ENCODE peak calls at places on chromosomes 6 and 20, in four cellular contexts. U, G, C and X are unnamed samples.

GRCh38 chr6:80528115-80528514 is 421.6 kb downstream of the BCKDHB start:
- DNase-seq in U (peak; percentile 20), C (no peak), G (no peak), X (no peak)

GRCh38 chr6:105981002-105981887 is 104.9 kb upstream of the PRDM1 start:
- DNase-seq in U (peak; percentile 34), C (no peak), G (peak; percentile 26), X (no peak)

GRCh38 chr6:139028242-139028657 is 295 bp upstream of the ABRACL start:
- DNase-seq in U (no peak), G (peak; percentile 72), C (no peak), X (no peak)

GRCh38 chr6:86916393-86916792 is 20.9 kb upstream of the HTR1E start:
- DNase-seq in U (no peak), C (no peak), G (no peak), X (no peak)

GRCh38 chr6:22877946-22878705 is 308.8 kb downstream of the HDGFL1 start:
- DNase-seq in U (peak; percentile 92), C (peak; percentile 99), G (no peak), X (no peak)

GRCh38 chr20:48208176-48208575 is 422.9 kb upstream of the SULF2 start:
- DNase-seq in C (no peak), G (no peak), U (no peak), X (no peak)

GRCh38 chr20:717817-718216 is 42.2 kb upstream of the SCRT2 start:
- DNase-seq in C (no peak), G (no peak), U (no peak), X (no peak)

GRCh38 chr6:109081026-109081425 is 13.6 kb downstream of the SESN1 start:
- DNase-seq in C (no peak), G (no peak), U (no peak), X (no peak)

GRCh38 chr20:43442310-43442880 is 15.3 kb upstream of the SRSF6 start:
- DNase-seq in G (no peak), U (peak; percentile 84), C (no peak), X (no peak)

GRCh38 chr20:62652051-62652893 is 10.0 kb downstream of the SLCO4A1 start:
- DNase-seq in U (peak; percentile 91), C (peak; percentile 89), G (peak; percentile 39), X (peak; percentile 63)

GRCh38 chr20:19427480-19427879 is 215.0 kb downstream of the SLC24A3 start:
- DNase-seq in U (peak; percentile 43), G (peak; percentile 43), C (no peak), X (no peak)

GRCh38 chr20:53127027-53127426 is 154.9 kb downstream of the TSHZ2 start:
- DNase-seq in G (no peak), C (no peak), U (no peak), X (no peak)

GRCh38 chr20:2135018-2135417 is 33.4 kb downstream of the STK35 start:
- DNase-seq in G (no peak), U (no peak), C (no peak), X (no peak)

GRCh38 chr6:75502884-75503283 is 9.3 kb upstream of the FILIP1 start:
- DNase-seq in G (no peak), U (no peak), C (no peak), X (no peak)

GRCh38 chr20:48644286-48644828 is 183.4 kb downstream of the PREX1 start:
- DNase-seq in G (no peak), C (no peak), U (no peak), X (no peak)

GRCh38 chr6:136723780-136724179 is 68.5 kb downstream of the MAP3K5 start:
- DNase-seq in C (no peak), U (no peak), G (no peak), X (no peak)

GRCh38 chr6:31403283-31403989 is at the start of gene MICA:
- DNase-seq in C (peak; percentile 80), G (peak; percentile 97), U (peak; percentile 96), X (peak; percentile 66)

GRCh38 chr20:36493801-36494114 is 47.6 kb upstream of the MYL9 start:
- DNase-seq in U (no peak), C (peak; percentile 91), G (peak; percentile 23), X (no peak)

GRCh38 chr6:104679971-104680370 is 179.7 kb downstream of the HACE1 start:
- DNase-seq in U (no peak), C (no peak), G (no peak), X (no peak)

GRCh38 chr6:53984163-53984562 is 127.1 kb upstream of the MLIP start:
- DNase-seq in C (peak; percentile 98), U (no peak), G (no peak), X (peak; percentile 60)

GRCh38 chr20:5364136-5364821 is 47.5 kb upstream of the PROKR2 start:
- DNase-seq in U (peak; percentile 43), G (no peak), C (no peak), X (peak; percentile 26)
- H3K4me2 ChIP-seq in U (no peak overlapping the region), G (no peak overlapping the region), C (no peak overlapping the region), X (peak overlapping the region; percentile 54)

DNA sequence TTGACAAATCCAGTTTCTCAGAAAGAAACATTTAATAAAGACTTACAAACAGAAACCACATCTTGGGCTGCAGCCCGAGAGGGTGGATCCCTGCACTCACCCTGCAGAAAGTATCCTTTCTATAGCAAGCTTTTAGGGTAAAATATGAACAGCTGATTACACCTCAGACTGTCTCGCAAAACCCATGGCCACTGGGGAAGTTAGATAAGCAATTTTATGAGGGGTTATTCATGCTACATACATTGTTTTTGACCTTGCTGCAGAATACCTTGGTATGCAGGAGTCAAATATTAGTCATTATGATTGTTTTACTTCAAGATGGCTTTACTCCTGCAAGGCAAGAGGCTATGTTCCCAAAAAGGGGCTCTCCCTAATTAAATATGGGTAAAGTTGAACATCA is 126.9 kb downstream of the OR2B2 start:
- DNase-seq in U (no peak), G (no peak), C (no peak), X (no peak)
- H3K4me2 ChIP-seq in U (no peak overlapping the region), G (no peak overlapping the region), C (no peak overlapping the region), X (no peak overlapping the region)

GRCh38 chr20:22394583-22394982 is 189.8 kb downstream of the FOXA2 start:
- DNase-seq in C (no peak), G (no peak), U (no peak), X (no peak)
- H3K4me2 ChIP-seq in C (no peak overlapping the region), G (no peak overlapping the region), U (no peak overlapping the region), X (no peak overlapping the region)

GRCh38 chr20:24423794-24424307 is 45.6 kb upstream of the SYNDIG1 start:
- DNase-seq in U (no peak), C (no peak), G (no peak), X (no peak)

GRCh38 chr20:24422361-24422760 is 47.1 kb upstream of the SYNDIG1 start:
- DNase-seq in U (no peak), G (no peak), C (no peak), X (no peak)

GRCh38 chr20:24425523-24425922 is 43.9 kb upstream of the SYNDIG1 start:
- DNase-seq in G (no peak), U (no peak), C (no peak), X (no peak)

GRCh38 chr20:24421071-24421470 is 48.4 kb upstream of the SYNDIG1 start:
- DNase-seq in G (no peak), U (no peak), C (no peak), X (no peak)

DNA sequence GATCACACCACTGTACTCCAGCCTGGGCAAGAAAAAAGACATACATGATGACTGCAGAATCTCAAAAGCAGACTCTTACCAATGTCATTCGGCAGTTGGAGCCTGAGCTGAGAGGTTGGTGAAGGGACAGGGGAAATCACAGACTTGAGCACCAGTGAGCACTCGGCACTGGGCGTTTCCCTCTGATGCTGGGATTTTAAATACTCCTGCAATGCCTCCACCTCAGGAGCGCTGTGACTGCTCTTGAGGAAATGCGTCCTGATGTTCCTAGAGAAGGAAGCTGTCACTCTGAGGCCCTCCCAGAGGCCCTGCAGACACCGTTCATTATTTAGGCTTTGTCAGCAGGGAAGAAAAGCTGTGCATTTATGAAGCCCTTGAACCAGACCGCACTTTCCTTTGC is 46.1 kb upstream of the SYNDIG1 start:
- DNase-seq in C (no peak), U (no peak), G (no peak), X (no peak)
- H3K4me2 ChIP-seq in C (no peak overlapping the region), U (no peak overlapping the region), G (no peak overlapping the region), X (no peak overlapping the region)

DNA sequence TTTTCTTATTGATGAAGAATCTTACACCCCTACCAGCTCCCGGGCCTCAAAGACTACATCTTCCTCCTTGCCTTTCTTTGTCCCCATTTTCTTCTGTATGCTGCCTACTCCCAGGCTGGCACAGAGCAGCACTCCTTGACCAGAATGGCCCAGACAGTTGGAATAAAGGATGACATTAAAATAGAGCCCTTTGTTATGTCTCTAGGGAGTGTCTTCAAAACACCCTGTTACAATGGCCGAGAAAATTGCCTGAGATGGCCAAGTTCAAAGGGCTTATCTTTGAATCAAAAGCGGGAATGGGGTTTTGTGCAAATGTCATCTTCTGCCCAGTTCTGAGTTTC is 79.0 kb upstream of the TBC1D7 start:
- DNase-seq in U (no peak), G (no peak), C (no peak), X (no peak)
- H3K4me2 ChIP-seq in U (no peak overlapping the region), G (no peak overlapping the region), C (no peak overlapping the region), X (no peak overlapping the region)

GRCh38 chr6:148431840-148432239 is 89.2 kb downstream of the SASH1 start:
- DNase-seq in G (no peak), U (no peak), C (no peak), X (no peak)

GRCh38 chr6:148435386-148435785 is 92.7 kb downstream of the SASH1 start:
- DNase-seq in U (no peak), C (peak; percentile 71), G (no peak), X (no peak)

GRCh38 chr6:148431413-148431812 is 88.8 kb downstream of the SASH1 start:
- DNase-seq in C (no peak), G (no peak), U (no peak), X (no peak)

GRCh38 chr6:148430897-148431296 is 88.3 kb downstream of the SASH1 start:
- DNase-seq in C (no peak), U (no peak), G (no peak), X (no peak)

GRCh38 chr6:148432405-148433195 is 90.0 kb downstream of the SASH1 start:
- DNase-seq in G (no peak), C (peak; percentile 33), U (no peak), X (no peak)
- H3K4me2 ChIP-seq in G (no peak overlapping the region), C (peak overlapping the region; percentile 18), U (no peak overlapping the region), X (peak overlapping the region; percentile 62)